ENCODE peak calls at places on chromosome 7, in ten cellular contexts. W is K562, K is sigmoid colon, S is transverse colon, F is ovary, Q is heart left ventricle, J is suprapubic skin, P is endothelial cell of umbilical vein, E is IMR-90, U is HCT116. V is an unnamed sample.

GRCh38 chr7:121081327-121081936 is 92.9 kb downstream of the CPED1 start:
- DNase-seq in J (no peak), S (no peak), Q (no peak), P (peak; percentile 77), K (no peak), E (peak; percentile 85), W (peak; percentile 60), U (peak; percentile 44), F (no peak), V (peak; percentile 63)

GRCh38 chr7:42856605-42856987 is 55.3 kb downstream of the C7orf25 start:
- DNase-seq in U (no peak), P (no peak), Q (no peak), K (no peak), W (no peak), E (no peak), F (no peak), S (no peak), J (no peak), V (no peak)

GRCh38 chr7:50696810-50697582 is 85.7 kb downstream of the GRB10 start:
- DNase-seq in F (no peak), Q (no peak), J (no peak), S (no peak), E (no peak), P (peak; percentile 29), W (no peak), K (no peak), U (peak; percentile 8), V (peak; percentile 89)

GRCh38 chr7:91569702-91570457 is 305.6 kb downstream of the FZD1 start:
- DNase-seq in P (no peak), J (no peak), W (no peak), F (no peak), U (no peak), S (no peak), K (no peak), E (no peak), Q (no peak), V (no peak)

GRCh38 chr7:137591444-137591843 is 247.9 kb upstream of the PTN start:
- DNase-seq in U (no peak), F (no peak), P (peak; percentile 74), J (no peak), W (no peak), Q (no peak), K (no peak), S (no peak), E (peak; percentile 84), V (no peak)

GRCh38 chr7:27095050-27095896 is 527 bp downstream of the HOXA1 start:
- DNase-seq in F (no peak), U (no peak), P (no peak), E (peak; percentile 16), Q (peak; percentile 61), K (peak; percentile 70), W (no peak), J (no peak), S (no peak), V (no peak)

GRCh38 chr7:97003262-97004236 is 1.8 kb upstream of the DLX6 start:
- DNase-seq in S (no peak), U (no peak), P (no peak), W (no peak), E (no peak), J (no peak), Q (no peak), F (no peak), K (no peak), V (no peak)

GRCh38 chr7:38373155-38373554 is 99.7 kb upstream of the TARP start:
- DNase-seq in W (no peak), F (no peak), E (no peak), S (no peak), K (no peak), U (no peak), P (no peak), J (no peak), Q (peak; percentile 57), V (no peak)

GRCh38 chr7:132275384-132275783 is 300.9 kb downstream of the PLXNA4 start:
- DNase-seq in Q (no peak), U (no peak), E (no peak), S (no peak), J (no peak), F (no peak), P (no peak), W (no peak), K (no peak), V (no peak)

GRCh38 chr7:129798616-129799349 is 154.0 kb downstream of the UBE2H start:
- DNase-seq in Q (no peak), P (no peak), K (no peak), J (no peak), E (no peak), U (no peak), F (no peak), S (no peak), W (no peak), V (no peak)

GRCh38 chr7:82404094-82404493 is 39.5 kb downstream of the CACNA2D1 start:
- DNase-seq in E (no peak), P (no peak), Q (no peak), K (no peak), S (no peak), U (no peak), F (no peak), J (no peak), W (no peak), V (no peak)

GRCh38 chr7:158856883-158857668 is 718 bp downstream of the DYNC2I1 start:
- DNase-seq in U (no peak), W (no peak), K (no peak), E (no peak), F (no peak), J (no peak), S (no peak), P (peak; percentile 19), Q (no peak), V (peak; percentile 63)

GRCh38 chr7:73948287-73948686 is 79.7 kb upstream of the ELN start:
- DNase-seq in K (no peak), S (no peak), J (no peak), P (no peak), U (no peak), W (no peak), E (no peak), Q (no peak), F (no peak), V (no peak)

GRCh38 chr7:157565201-157565626 is 228.4 kb downstream of the DNAJB6 start:
- DNase-seq in J (no peak), Q (peak; percentile 55), K (peak; percentile 48), E (no peak), F (no peak), P (no peak), S (no peak), U (peak; percentile 65), W (no peak), V (no peak)

GRCh38 chr7:130668258-130669050 is at the start of gene COPG2:
- DNase-seq in P (peak; percentile 91), W (peak; percentile 100), Q (peak; percentile 93), S (peak; percentile 89), U (peak; percentile 62), K (peak; percentile 88), J (peak; percentile 84), E (peak; percentile 73), F (peak; percentile 94), V (peak; percentile 92)

GRCh38 chr7:125670926-125671572 is 741.4 kb upstream of the POT1 start:
- DNase-seq in W (peak; percentile 30), F (no peak), J (no peak), P (peak; percentile 61), Q (no peak), U (peak; percentile 22), S (no peak), K (no peak), E (no peak), V (peak; percentile 47)

GRCh38 chr7:45643630-45644029 is 69.5 kb downstream of the ADCY1 start:
- DNase-seq in P (no peak), S (no peak), J (peak; percentile 20), E (no peak), F (no peak), K (no peak), Q (no peak), W (no peak), U (no peak), V (no peak)

GRCh38 chr7:44068054-44068453 is 2.7 kb upstream of the PGAM2 start:
- DNase-seq in P (no peak), E (peak; percentile 50), S (no peak), J (no peak), K (peak; percentile 57), Q (peak; percentile 43), U (no peak), W (no peak), F (peak; percentile 28), V (no peak)

GRCh38 chr7:44066494-44067063 is 1.2 kb upstream of the PGAM2 start:
- DNase-seq in P (no peak), J (peak; percentile 72), U (no peak), F (peak; percentile 42), E (no peak), W (no peak), K (peak; percentile 60), S (peak; percentile 6), Q (peak; percentile 54), V (no peak)

GRCh38 chr7:44065431-44066110 is at the start of gene PGAM2:
- DNase-seq in W (no peak), J (no peak), P (no peak), S (peak; percentile 18), U (no peak), E (no peak), Q (peak; percentile 86), K (peak; percentile 79), F (peak; percentile 57), V (no peak)

GRCh38 chr7:44066111-44066460 is 719 bp upstream of the PGAM2 start:
- DNase-seq in U (no peak), F (no peak), W (no peak), K (no peak), J (peak; percentile 72), E (no peak), P (no peak), Q (no peak), S (no peak), V (no peak)

GRCh38 chr7:44067064-44067951 is 1.9 kb upstream of the PGAM2 start:
- DNase-seq in S (peak; percentile 6), Q (peak; percentile 22), K (peak; percentile 64), F (peak; percentile 30), P (no peak), J (peak; percentile 55), W (no peak), E (no peak), U (no peak), V (no peak)
- TF ChIP-seq POLR2A in S (no peak), Q (no peak), K (no peak), F (no peak), P (peak; percentile 11), J (no peak), W (peak; percentile 39), E (no peak), U (peak; percentile 20), V (no peak)

GRCh38 chr7:71131753-71132520 is at the start of gene GALNT17:
- DNase-seq in P (no peak), F (peak; percentile 78), S (no peak), J (no peak), W (no peak), U (no peak), Q (no peak), E (no peak), K (no peak), V (no peak)
- TF ChIP-seq POLR2A in P (no peak), F (peak; percentile 38), S (no peak), J (no peak), W (no peak), U (no peak), Q (no peak), E (no peak), K (no peak), V (no peak)

GRCh38 chr7:151571471-151571870 is 51.8 kb upstream of the RHEB start:
- DNase-seq in K (no peak), Q (no peak), E (no peak), P (no peak), S (no peak), W (no peak), F (no peak), U (no peak), J (no peak), V (no peak)
- TF ChIP-seq POLR2A in K (no peak), Q (no peak), E (no peak), P (no peak), S (no peak), W (no peak), F (no peak), U (no peak), J (no peak), V (no peak)

GRCh38 chr7:139560678-139561077 is 37.2 kb downstream of the CLEC2L start:
- DNase-seq in F (no peak), S (peak; percentile 75), J (peak; percentile 62), K (no peak), Q (no peak), P (no peak), W (peak; percentile 51), U (no peak), E (no peak), V (no peak)
- TF ChIP-seq POLR2A in F (no peak), S (no peak), J (no peak), K (no peak), Q (no peak), P (no peak), W (no peak), U (no peak), E (no peak), V (no peak)